ENCODE peak calls at places on chromosomes 13 and 19, in four cellular contexts. R is psoas muscle; M is BE2C; W is CD8-positive, alpha-beta T cell. A is an unnamed sample.

GRCh38 chr19:2083174-2083854 is 12.8 kb downstream of the MOB3A start:
- DNase-seq in R (no peak), M (no peak), W (peak; percentile 75), A (no peak)

GRCh38 chr13:46596501-46596900 is 43.5 kb downstream of the LRCH1 start:
- DNase-seq in R (no peak), M (no peak), W (no peak), A (no peak)

GRCh38 chr19:35478794-35479193 is 11.5 kb downstream of the KRTDAP start:
- DNase-seq in R (no peak), M (peak; percentile 37), W (no peak), A (no peak)

GRCh38 chr13:43285891-43286602 is 262.7 kb downstream of the DNAJC15 start:
- DNase-seq in R (no peak), M (peak; percentile 69), W (no peak), A (no peak)

GRCh38 chr19:46718157-46718933 is 1.4 kb upstream of the PRKD2 start:
- DNase-seq in R (no peak), M (no peak), W (peak; percentile 54), A (no peak)

GRCh38 chr13:24233351-24233901 is 72.9 kb downstream of the SPATA13 start:
- DNase-seq in R (no peak), M (no peak), W (no peak), A (no peak)

GRCh38 chr13:73325351-73326214 is 266.8 kb downstream of the KLF5 start:
- DNase-seq in R (no peak), M (no peak), W (no peak), A (no peak)

GRCh38 chr13:30456290-30456689 is 9.4 kb downstream of the HMGB1 start:
- DNase-seq in R (no peak), M (no peak), W (no peak), A (no peak)

GRCh38 chr19:39845621-39846175 is 481 bp downstream of the FBL start:
- DNase-seq in R (no peak), M (peak; percentile 40), W (no peak), A (peak; percentile 43)

GRCh38 chr19:18898533-18899408 is 2.8 kb upstream of the CERS1 start:
- DNase-seq in R (no peak), M (no peak), W (no peak), A (no peak)

GRCh38 chr19:7751157-7751783 is 3.9 kb upstream of the CD209 start:
- DNase-seq in R (no peak), M (no peak), W (no peak), A (no peak)

GRCh38 chr13:29849071-29849541 is 1.3 kb downstream of the UBL3 start:
- DNase-seq in R (no peak), M (no peak), W (peak; percentile 12), A (no peak)

GRCh38 chr19:13103961-13104847 is 1.5 kb upstream of the LYL1 start:
- DNase-seq in R (peak; percentile 73), M (peak; percentile 83), W (peak; percentile 69), A (no peak)

GRCh38 chr13:32261567-32261966 is 53.6 kb downstream of the ZAR1L start:
- DNase-seq in R (peak; percentile 58), M (peak; percentile 61), W (no peak), A (no peak)

GRCh38 chr19:51904331-51905165 is at the start of gene ZNF649:
- DNase-seq in R (peak; percentile 87), M (peak; percentile 83), W (peak; percentile 82), A (peak; percentile 81)

GRCh38 chr13:49113526-49114286 is 106.4 kb upstream of the MLNR start:
- DNase-seq in R (no peak), M (no peak), W (no peak), A (no peak)

GRCh38 chr13:59531571-59532091 is 632.1 kb downstream of the DIAPH3 start:
- DNase-seq in R (peak; percentile 67), M (peak; percentile 77), W (peak; percentile 5), A (peak; percentile 83)

GRCh38 chr19:56087647-56088346 is 33.3 kb downstream of the ZNF787 start:
- DNase-seq in R (no peak), M (no peak), W (no peak), A (no peak)

GRCh38 chr13:49652691-49653305 is 24.5 kb downstream of the ARL11 start:
- DNase-seq in R (peak; percentile 27), M (peak; percentile 57), W (no peak), A (no peak)

GRCh38 chr13:108495686-108496363 is 133.6 kb upstream of the MYO16 start:
- DNase-seq in R (no peak), M (no peak), W (no peak), A (no peak)

GRCh38 chr19:35722461-35722860 is 4.7 kb downstream of the KMT2B start:
- DNase-seq in R (no peak), M (no peak), W (no peak), A (no peak)

GRCh38 chr13:73092831-73093230 is 34.0 kb downstream of the KLF5 start:
- DNase-seq in R (no peak), M (no peak), W (no peak), A (no peak)

GRCh38 chr13:53068841-53069520 is 40.4 kb downstream of the OLFM4 start:
- DNase-seq in R (no peak), M (no peak), W (no peak), A (no peak)

GRCh38 chr19:18118420-18119242 is 21.1 kb downstream of the MAST3 start:
- DNase-seq in R (no peak), M (no peak), W (no peak), A (no peak)

GRCh38 chr19:8220481-8220880 is 11.3 kb downstream of the CERS4 start:
- DNase-seq in R (no peak), M (no peak), W (no peak), A (no peak)

GRCh38 chr13:33785384-33785783 is 32.6 kb upstream of the RFC3 start:
- DNase-seq in R (no peak), M (no peak), W (no peak), A (no peak)

GRCh38 chr13:59447846-59448620 is 715.7 kb downstream of the DIAPH3 start:
- DNase-seq in R (no peak), M (no peak), W (no peak), A (no peak)

GRCh38 chr19:39913682-39914333 is 20.6 kb downstream of the FCGBP start:
- DNase-seq in R (no peak), M (no peak), W (no peak), A (no peak)

GRCh38 chr13:29753593-29754485 is 96.6 kb downstream of the UBL3 start:
- DNase-seq in R (no peak), M (no peak), W (no peak), A (no peak)

GRCh38 chr13:52029569-52029968 is 5.1 kb downstream of the UTP14C start:
- DNase-seq in R (no peak), M (no peak), W (no peak), A (no peak)

GRCh38 chr13:53200498-53201453 is 172.2 kb downstream of the OLFM4 start:
- DNase-seq in R (peak; percentile 41), M (peak; percentile 8), W (no peak), A (no peak)

GRCh38 chr13:100644328-100644727 is 30.3 kb downstream of the TMTC4 start:
- DNase-seq in R (no peak), M (no peak), W (no peak), A (no peak)

GRCh38 chr19:6773323-6773931 is 919 bp downstream of the VAV1 start:
- DNase-seq in R (no peak), M (no peak), W (peak; percentile 49), A (no peak)

GRCh38 chr13:97492257-97492656 is 58.3 kb downstream of the RAP2A start:
- DNase-seq in R (no peak), M (no peak), W (no peak), A (no peak)

GRCh38 chr19:46746281-46746965 is at the start of gene STRN4:
- DNase-seq in R (peak; percentile 68), M (peak; percentile 71), W (peak; percentile 65), A (no peak)

GRCh38 chr19:38781058-38781457 is 7.7 kb upstream of the LGALS7 start:
- DNase-seq in R (no peak), M (no peak), W (no peak), A (no peak)

GRCh38 chr19:45779231-45780145 is 2.8 kb downstream of the DMPK start:
- DNase-seq in R (peak; percentile 85), M (peak; percentile 96), W (peak; percentile 81), A (peak; percentile 91)

GRCh38 chr19:19169236-19170052 is 619 bp downstream of the MEF2B start:
- DNase-seq in R (no peak), M (no peak), W (no peak), A (no peak)

GRCh38 chr19:16193466-16193865 is 4.2 kb upstream of the AP1M1 start:
- DNase-seq in R (no peak), M (no peak), W (no peak), A (no peak)

GRCh38 chr13:92716749-92717148 is 509.9 kb upstream of the GPC6 start:
- DNase-seq in R (no peak), M (no peak), W (no peak), A (no peak)

GRCh38 chr19:49987159-49987698 is 26.3 kb upstream of the SIGLEC11 start:
- DNase-seq in R (peak; percentile 83), M (no peak), W (peak; percentile 79), A (no peak)
- TF ChIP-seq CTCF in R (no peak), M (no peak), W (no peak), A (no peak)

DNA sequence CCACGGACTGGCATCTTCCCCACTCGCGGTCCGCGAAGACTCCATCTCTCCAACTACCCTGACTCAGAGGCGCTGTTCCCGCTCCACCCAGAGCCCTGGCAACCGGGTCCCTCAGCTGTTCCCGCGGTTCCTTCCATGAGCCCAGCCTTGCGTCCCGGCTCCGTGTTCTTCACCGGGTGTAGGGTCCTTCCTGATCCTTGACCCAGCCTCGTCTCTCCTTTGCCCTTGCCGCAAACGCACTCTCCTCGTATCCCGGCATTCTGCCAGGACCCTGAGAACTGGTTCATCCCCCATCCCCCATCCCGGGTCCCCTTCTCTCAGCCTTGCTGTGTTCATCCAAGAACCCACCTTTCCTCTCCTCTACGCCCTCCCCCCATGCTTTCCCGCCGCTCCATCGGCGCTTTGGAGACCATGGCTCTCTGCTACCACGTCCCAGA is 705 bp downstream of the ICAM5 start:
- DNase-seq in R (no peak), M (no peak), W (no peak), A (no peak)
- H3K4me3 ChIP-seq in R (peak overlapping the region; percentile 64), M (no peak overlapping the region), W (peak overlapping the region; percentile 47), A (peak overlapping the region; percentile 47)

GRCh38 chr19:57558525-57558924 is 1.1 kb downstream of the ZNF550 start:
- DNase-seq in R (no peak), M (no peak), W (no peak), A (no peak)
- TF ChIP-seq CTCF in R (no peak), M (no peak), W (no peak), A (no peak)

GRCh38 chr19:4061178-4061682 is 5.5 kb downstream of the ZBTB7A start:
- DNase-seq in R (peak; percentile 89), M (no peak), W (no peak), A (peak; percentile 81)
- H3K4me3 ChIP-seq in R (peak overlapping the region; percentile 97), M (no peak overlapping the region), W (peak overlapping the region; percentile 35), A (peak overlapping the region; percentile 32)

DNA sequence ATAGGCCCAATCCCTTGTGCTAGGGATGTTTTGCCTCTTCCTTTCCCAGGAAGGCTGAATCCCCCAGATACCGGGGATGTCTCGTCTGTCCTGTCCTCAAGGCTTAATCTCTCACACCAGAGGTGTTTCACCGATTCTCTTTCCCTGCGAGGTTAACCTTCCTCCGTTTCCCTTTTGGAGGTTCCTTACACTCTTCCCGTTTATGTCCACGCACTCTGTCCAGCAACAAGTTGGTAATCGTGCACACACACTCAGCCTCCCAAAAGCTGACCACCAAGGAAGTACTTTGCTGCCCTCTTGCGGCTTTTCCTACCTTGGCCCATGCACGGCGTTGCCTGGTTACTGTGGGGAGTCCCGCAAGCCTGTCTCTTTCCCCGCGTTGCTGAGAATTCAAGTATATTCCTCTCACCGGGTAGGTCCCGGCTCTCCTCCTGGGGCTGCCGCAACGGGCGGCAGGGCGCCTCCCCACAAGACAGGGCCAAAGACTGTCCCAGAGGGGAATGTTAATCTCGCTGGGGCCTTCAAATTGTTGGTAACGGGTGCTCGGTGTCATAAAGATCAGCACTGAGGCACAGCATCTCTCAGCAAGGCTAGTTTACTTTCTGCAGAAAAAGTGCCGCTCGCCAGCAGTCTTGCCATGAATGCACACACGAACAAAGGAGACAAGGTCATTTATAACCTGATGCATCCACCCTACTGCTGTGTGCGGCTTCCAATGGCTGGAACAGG is 36.7 kb upstream of the CD177 start:
- DNase-seq in R (no peak), M (peak; percentile 59), W (no peak), A (no peak)
- TF ChIP-seq CTCF in R (no peak), M (peak; percentile 55), W (no peak), A (peak; percentile 80)

A was measured in RWPE2.